ENCODE peak calls at places on chromosomes 11 and 22, in eight cellular contexts. O is ascending aorta, V is WERI-Rb-1, K is adrenal gland, W is cardiac muscle cell, T is lung, N is heart right ventricle, A is brain microvascular endothelial cell. B is an unnamed sample.

GRCh38 chr22:39453765-39454378 is 2.9 kb upstream of the MGAT3 start:
- DNase-seq in W (peak), O (no peak), N (no peak), T (no peak), A (no peak), K (no peak), V (no peak), B (no peak)

GRCh38 chr11:363948-364761 is 5.1 kb upstream of the B4GALNT4 start:
- DNase-seq in W (no peak), T (peak), N (no peak), V (peak), A (no peak), O (no peak), K (peak), B (no peak)

GRCh38 chr11:111978028-111978771 is 41.1 kb downstream of the DIXDC1 start:
- DNase-seq in V (peak), A (peak), T (no peak), N (peak), W (peak), O (peak), K (peak), B (peak)

GRCh38 chr11:3807856-3808845 is at the start of gene PGAP2:
- DNase-seq in N (peak), A (peak), T (peak), K (peak), W (peak), O (peak), V (peak), B (peak)

GRCh38 chr11:88402192-88402715 is 64.7 kb upstream of the CTSC start:
- DNase-seq in V (no peak), A (peak), N (no peak), T (no peak), W (no peak), O (no peak), K (no peak), B (no peak)

GRCh38 chr11:90426442-90426841 is 203.6 kb upstream of the CHORDC1 start:
- DNase-seq in T (no peak), W (no peak), K (no peak), O (no peak), V (no peak), A (no peak), N (no peak), B (no peak)

GRCh38 chr11:57459112-57460016 is 964 bp upstream of the RTN4RL2 start:
- DNase-seq in O (no peak), V (no peak), W (peak), N (no peak), T (no peak), A (no peak), K (no peak), B (no peak)

GRCh38 chr22:22357024-22357868 is 112.7 kb downstream of the VPREB1 start:
- DNase-seq in A (peak), O (no peak), K (peak), N (peak), W (peak), T (peak), V (peak), B (peak)

GRCh38 chr11:100984668-100985067 is 144.9 kb downstream of the PGR start:
- DNase-seq in K (no peak), N (no peak), T (no peak), W (no peak), A (no peak), O (no peak), V (no peak), B (no peak)

GRCh38 chr11:133934599-133935550 is 21.9 kb downstream of the IGSF9B start:
- DNase-seq in O (no peak), N (peak), V (peak), W (peak), A (peak), T (no peak), K (no peak), B (peak)

GRCh38 chr11:357582-357981 is 11.7 kb upstream of the B4GALNT4 start:
- DNase-seq in T (no peak), W (no peak), O (no peak), V (no peak), N (no peak), K (no peak), A (no peak), B (no peak)

GRCh38 chr11:126363706-126364245 is 8.3 kb downstream of the ST3GAL4 start:
- DNase-seq in K (no peak), W (no peak), O (no peak), T (no peak), A (no peak), V (no peak), N (no peak), B (peak)

GRCh38 chr11:61675826-61676225 is 4.4 kb upstream of the DAGLA start:
- DNase-seq in N (no peak), W (no peak), K (no peak), V (no peak), A (no peak), O (no peak), T (no peak), B (no peak)

GRCh38 chr22:29117799-29118477 is 45.1 kb downstream of the KREMEN1 start:
- DNase-seq in V (no peak), T (no peak), N (no peak), O (no peak), A (no peak), W (no peak), K (no peak), B (no peak)

GRCh38 chr11:77038029-77038824 is 4.0 kb downstream of the B3GNT6 start:
- DNase-seq in W (no peak), K (no peak), N (no peak), A (no peak), O (no peak), V (no peak), T (no peak), B (no peak)

GRCh38 chr11:85953491-85954143 is 98.4 kb downstream of the CCDC83 start:
- DNase-seq in K (no peak), A (peak), T (no peak), N (no peak), V (no peak), W (no peak), O (no peak), B (no peak)

GRCh38 chr11:13772223-13773046 is 104.0 kb downstream of the FAR1 start:
- DNase-seq in N (peak), W (peak), O (no peak), T (no peak), A (peak), K (peak), V (peak), B (no peak)

GRCh38 chr11:43983221-43983795 is 40.9 kb downstream of the C11orf96 start:
- DNase-seq in V (no peak), K (no peak), W (no peak), A (no peak), N (no peak), T (no peak), O (peak), B (no peak)

GRCh38 chr11:74493816-74494630 is 499 bp upstream of the LIPT2 start:
- DNase-seq in W (no peak), T (no peak), K (no peak), V (no peak), O (no peak), A (peak), N (no peak), B (no peak)

GRCh38 chr11:47247502-47247901 is 1.1 kb downstream of the ACP2 start:
- DNase-seq in O (no peak), T (no peak), K (no peak), A (no peak), V (no peak), W (no peak), N (no peak), B (no peak)
- H3K4me3 ChIP-seq in O (peak), T (no peak), K (no peak), A (no peak), V (no peak), W (peak), N (peak), B (peak)

GRCh38 chr11:8914661-8915018 is 3.7 kb downstream of the AKIP1 start:
- DNase-seq in A (no peak), T (no peak), V (no peak), K (no peak), N (no peak), W (no peak), O (no peak), B (no peak)
- TF ChIP-seq CTCF in A (no peak), T (no peak), V (no peak), K (peak), N (no peak), W (no peak), O (no peak), B (no peak)

DNA sequence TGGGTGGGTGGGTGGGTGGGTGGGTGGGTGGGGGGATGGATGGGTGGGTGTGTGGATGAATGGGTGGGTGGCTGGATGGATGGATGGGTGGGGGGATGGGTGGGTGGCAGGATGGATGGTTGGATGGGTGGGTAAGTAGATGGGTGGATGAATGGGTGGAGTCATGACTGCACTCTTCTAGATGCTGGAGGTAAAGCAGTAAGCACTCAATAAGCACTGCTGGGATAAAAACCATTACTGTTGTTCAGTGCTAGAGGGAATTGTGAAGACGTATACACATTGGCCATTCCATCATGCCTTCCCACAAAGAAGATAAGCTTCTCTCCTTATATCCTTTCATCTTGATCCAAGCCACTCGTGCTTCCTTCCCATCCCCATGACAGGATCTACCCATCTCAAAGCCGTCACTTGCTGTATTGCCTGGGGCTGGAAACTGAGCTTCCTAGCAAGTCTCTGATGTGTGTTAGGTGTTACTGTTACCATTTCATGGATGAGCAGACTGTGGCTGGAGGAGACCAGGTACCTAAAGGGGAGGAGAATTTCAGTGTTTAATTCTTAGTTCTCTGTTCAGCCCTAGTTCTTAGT is 74.8 kb downstream of the MICAL2 start:
- DNase-seq in V (no peak), N (no peak), O (peak), K (no peak), T (no peak), A (no peak), W (no peak), B (no peak)
- H3K27ac ChIP-seq in V (peak), N (peak), O (peak), K (no peak), T (peak), A (peak), W (peak), B (no peak)

GRCh38 chr11:2137202-2138071 is 1.8 kb downstream of the IGF2 start:
- DNase-seq in N (peak), V (peak), W (peak), K (peak), O (no peak), T (peak), A (peak), B (peak)

GRCh38 chr11:2139118-2139490 is at the start of gene IGF2:
- DNase-seq in N (no peak), O (no peak), A (no peak), V (no peak), K (no peak), W (peak), T (no peak), B (no peak)

GRCh38 chr11:2139691-2140337 is 625 bp upstream of the IGF2 start:
- DNase-seq in W (peak), K (no peak), N (no peak), T (no peak), V (no peak), O (no peak), A (no peak), B (no peak)

GRCh38 chr11:2138075-2138435 is 1.1 kb downstream of the IGF2 start:
- DNase-seq in A (no peak), O (no peak), V (no peak), N (no peak), K (no peak), T (no peak), W (peak), B (no peak)

DNA sequence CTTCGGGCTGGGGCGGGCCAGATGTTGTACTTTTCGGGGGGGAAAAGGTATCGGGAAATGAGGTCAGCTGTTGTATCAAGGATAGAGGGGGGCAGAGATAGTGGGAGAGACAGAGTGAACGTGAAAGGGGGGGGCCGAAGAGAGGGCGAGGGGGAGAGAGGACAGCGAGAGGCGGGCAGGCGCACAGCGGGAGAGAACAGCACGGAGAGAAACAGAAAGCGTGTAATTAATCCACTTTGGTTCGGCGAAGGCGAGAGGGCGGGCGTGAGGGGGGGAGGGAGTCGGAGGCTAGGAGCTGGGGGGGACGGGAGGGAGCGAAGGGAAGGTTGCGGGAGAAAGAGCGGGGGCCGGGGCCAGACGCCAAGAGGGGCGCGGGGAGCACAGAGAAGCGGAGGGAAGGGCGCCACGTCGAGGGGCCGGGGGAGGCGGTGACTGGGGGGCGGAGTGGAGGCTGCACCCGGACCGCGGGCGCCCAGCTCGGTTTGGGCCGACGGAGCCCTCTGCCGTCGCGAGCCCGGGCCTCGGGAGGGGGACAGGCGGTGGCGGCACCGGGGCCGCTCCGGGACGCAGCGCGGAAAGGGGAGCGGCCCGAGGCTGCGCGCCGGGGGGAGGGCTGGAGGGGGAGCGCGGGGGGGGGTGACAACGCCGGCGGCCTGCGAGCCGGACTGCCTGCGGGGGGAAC is 612 bp downstream of the IGF2 start:
- DNase-seq in N (no peak), K (no peak), T (no peak), O (no peak), W (no peak), V (no peak), A (no peak), B (no peak)
- H3K4me3 ChIP-seq in N (peak), K (no peak), T (no peak), O (peak), W (peak), V (no peak), A (peak), B (peak)

DNA sequence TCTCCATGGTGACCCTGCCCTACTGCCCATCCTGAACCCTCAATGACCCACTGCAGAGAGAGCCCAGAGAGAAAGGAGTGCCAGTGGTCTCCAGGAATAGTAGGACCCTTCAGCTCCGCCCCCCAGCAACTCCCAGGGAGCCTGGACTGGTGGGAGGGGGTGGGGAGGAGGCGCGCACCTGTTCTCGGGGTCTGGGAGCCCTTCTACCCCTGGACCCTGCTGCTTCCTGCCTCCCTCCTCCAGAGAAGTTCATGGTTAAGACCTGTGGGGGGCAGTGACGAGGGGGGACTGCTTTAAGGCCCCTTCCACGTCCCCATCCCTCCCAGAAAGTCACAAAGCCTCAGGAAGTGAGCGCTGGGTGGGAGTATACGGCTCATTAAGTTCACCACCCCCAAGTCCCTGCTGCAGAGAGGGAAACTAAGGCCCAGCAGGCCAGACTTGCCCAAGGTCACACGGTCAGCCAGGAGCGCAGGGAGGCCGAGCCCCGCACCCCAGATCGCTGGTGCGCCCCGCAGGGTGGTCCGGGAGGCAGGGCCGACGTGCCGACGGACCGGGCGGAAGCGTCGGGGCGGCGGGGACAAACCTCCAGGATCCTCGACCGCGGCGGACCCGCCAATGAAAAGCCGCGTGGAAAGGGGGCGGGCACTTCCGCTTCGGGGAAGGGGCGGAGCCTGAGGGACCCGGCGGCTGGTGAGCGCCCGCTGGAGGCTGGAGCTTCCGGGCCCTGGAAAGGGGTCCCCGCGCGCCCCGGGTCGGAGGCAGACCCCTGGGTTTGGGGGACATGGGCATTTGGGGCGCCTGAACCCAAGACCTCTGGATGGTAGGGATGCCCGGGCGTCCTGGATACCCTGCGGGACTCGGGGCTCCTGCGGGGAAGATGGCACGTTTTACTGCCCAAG is at the start of the genes NUDT22 and TRPT1:
- DNase-seq in N (peak), W (peak), T (peak), V (peak), O (peak), K (peak), A (peak), B (peak)
- TF ChIP-seq CTCF in N (no peak), W (peak), T (no peak), V (peak), O (no peak), K (no peak), A (peak), B (peak)

GRCh38 chr11:107564877-107565218 is 687 bp downstream of the ALKBH8 start:
- DNase-seq in W (no peak), A (no peak), T (no peak), O (no peak), V (no peak), K (no peak), N (no peak), B (no peak)

GRCh38 chr11:107562647-107563208 is 2.8 kb downstream of the ALKBH8 start:
- DNase-seq in K (no peak), N (no peak), O (no peak), W (no peak), T (no peak), V (no peak), A (peak), B (no peak)

GRCh38 chr11:107563702-107564101 is 1.8 kb downstream of the ALKBH8 start:
- DNase-seq in A (peak), W (peak), N (peak), O (no peak), V (peak), T (no peak), K (peak), B (no peak)

GRCh38 chr11:107565219-107565937 is at the start of gene ALKBH8:
- DNase-seq in V (peak), O (peak), A (peak), K (peak), T (peak), N (peak), W (peak), B (peak)

GRCh38 chr11:107561688-107562087 is 3.8 kb downstream of the ALKBH8 start:
- DNase-seq in K (no peak), W (no peak), O (no peak), T (no peak), A (peak), N (no peak), V (no peak), B (no peak)
- H3K27ac ChIP-seq in K (no peak), W (no peak), O (no peak), T (no peak), A (peak), N (no peak), V (no peak), B (no peak)

GRCh38 chr11:122159861-122160260 is 43.8 kb upstream of the BLID start:
- DNase-seq in O (no peak), K (no peak), N (no peak), W (no peak), A (no peak), V (no peak), T (no peak), B (no peak)
- H3K4me3 ChIP-seq in O (no peak), K (no peak), N (no peak), W (no peak), A (no peak), V (no peak), T (no peak), B (no peak)